ENCODE peak calls at places on chromosome 9, in ten cellular contexts. D is vagina; O is neural progenitor cell; L is HL-60; S is CD8-positive, alpha-beta T cell; B is heart left ventricle; N is pancreas; M is kidney; E is PC-3; J is WERI-Rb-1. R is an unnamed sample.

GRCh38 chr9:88742483-88742882 is 207.5 kb downstream of the NXNL2 start:
- DNase-seq in L (no peak), O (no peak), B (no peak), S (no peak), J (no peak), E (peak; percentile 70), M (peak; percentile 32), D (no peak), N (no peak), R (no peak)

GRCh38 chr9:117403403-117403811 is 11.4 kb downstream of the ASTN2 start:
- DNase-seq in B (no peak), S (no peak), O (no peak), M (no peak), J (peak; percentile 87), E (no peak), N (no peak), L (no peak), D (no peak), R (no peak)

GRCh38 chr9:137168575-137168906 is 1.3 kb downstream of the LRRC26 start:
- DNase-seq in L (peak; percentile 10), D (no peak), M (no peak), B (no peak), E (no peak), S (no peak), O (peak; percentile 35), N (no peak), J (no peak), R (no peak)

GRCh38 chr9:115930472-115930871 is 223.1 kb upstream of the PAPPA start:
- DNase-seq in D (no peak), N (no peak), J (no peak), O (no peak), M (no peak), B (no peak), S (no peak), L (no peak), E (no peak), R (no peak)

GRCh38 chr9:96135904-96136303 is 166.1 kb downstream of the HSD17B3 start:
- DNase-seq in J (no peak), D (no peak), L (no peak), N (no peak), M (no peak), B (no peak), E (no peak), O (no peak), S (no peak), R (no peak)

GRCh38 chr9:105842023-105842644 is 147.8 kb downstream of the TMEM38B start:
- DNase-seq in B (no peak), E (peak; percentile 73), J (peak; percentile 43), S (no peak), O (peak; percentile 48), N (no peak), D (no peak), M (no peak), L (peak; percentile 27), R (no peak)

GRCh38 chr9:136558373-136558772 is 12.5 kb upstream of the NOTCH1 start:
- DNase-seq in M (peak; percentile 21), N (no peak), O (no peak), B (no peak), L (peak; percentile 85), D (no peak), J (no peak), S (no peak), E (no peak), R (no peak)

GRCh38 chr9:33162721-33163311 is 4.3 kb downstream of the B4GALT1 start:
- DNase-seq in N (no peak), L (no peak), M (no peak), E (peak; percentile 46), S (no peak), B (no peak), D (peak; percentile 95), O (no peak), J (no peak), R (no peak)

GRCh38 chr9:114988962-114989599 is 58.7 kb upstream of the TNFSF8 start:
- DNase-seq in S (no peak), E (peak; percentile 80), N (no peak), M (no peak), B (no peak), L (peak; percentile 62), D (no peak), O (no peak), J (no peak), R (no peak)

GRCh38 chr9:107270580-107270979 is 12.5 kb upstream of the RAD23B start:
- DNase-seq in D (no peak), M (no peak), B (no peak), O (no peak), S (no peak), E (no peak), L (no peak), J (no peak), N (no peak), R (no peak)

GRCh38 chr9:128428644-128429504 is 8.2 kb downstream of the CERCAM start:
- DNase-seq in O (no peak), E (no peak), J (peak; percentile 28), B (no peak), S (no peak), N (no peak), D (no peak), M (no peak), L (no peak), R (no peak)

GRCh38 chr9:136762915-136763648 is 1.2 kb downstream of the LCN15 start:
- DNase-seq in S (no peak), L (no peak), B (peak; percentile 45), O (peak; percentile 93), E (peak; percentile 18), M (peak; percentile 77), D (no peak), J (peak; percentile 70), N (no peak), R (peak; percentile 27)

GRCh38 chr9:17272510-17272909 is 137.7 kb downstream of the CNTLN start:
- DNase-seq in D (no peak), N (no peak), J (no peak), E (no peak), S (no peak), L (no peak), B (no peak), M (no peak), O (no peak), R (no peak)

GRCh38 chr9:69818946-69819345 is 1.7 kb upstream of the CFAP95 start:
- DNase-seq in D (no peak), B (no peak), E (no peak), S (no peak), N (no peak), J (no peak), O (no peak), L (no peak), M (no peak), R (no peak)

GRCh38 chr9:1273859-1274258 is 223.7 kb downstream of the DMRT2 start:
- DNase-seq in J (no peak), L (no peak), B (no peak), S (no peak), E (peak; percentile 29), O (no peak), M (no peak), N (no peak), D (no peak), R (no peak)

GRCh38 chr9:133604856-133605255 is 4.3 kb downstream of the FAM163B start:
- DNase-seq in L (no peak), O (no peak), D (no peak), M (peak; percentile 62), E (no peak), N (no peak), S (no peak), J (no peak), B (no peak), R (no peak)

GRCh38 chr9:134554750-134555655 is 86.6 kb upstream of the COL5A1 start:
- DNase-seq in E (no peak), S (no peak), D (no peak), B (no peak), L (no peak), O (peak; percentile 40), M (peak; percentile 79), J (peak; percentile 95), N (no peak), R (no peak)

DNA sequence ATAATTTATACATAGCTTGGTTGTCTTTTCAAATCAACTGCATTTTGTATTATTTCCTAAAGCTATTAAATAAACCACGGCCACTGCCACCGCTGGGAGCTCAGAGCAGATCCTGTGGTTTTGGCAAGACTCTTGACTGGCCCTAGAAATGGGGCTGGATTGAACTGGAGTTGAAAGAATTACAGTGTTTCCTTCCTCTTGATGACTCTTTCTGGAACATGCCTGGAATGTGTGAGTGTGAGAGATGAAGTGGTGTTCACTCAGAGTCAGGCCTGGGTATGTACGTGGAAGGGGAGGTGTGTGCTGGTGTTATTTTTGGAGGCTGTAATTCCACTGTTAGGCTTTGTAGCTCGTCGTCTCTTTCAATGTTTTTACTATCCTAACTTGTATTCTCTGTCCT is 45.9 kb downstream of the TEK start:
- DNase-seq in B (no peak), S (no peak), M (no peak), J (no peak), D (no peak), L (no peak), O (no peak), E (peak; percentile 38), N (no peak), R (no peak)
- H3K27ac ChIP-seq in B (no peak overlapping the region), S (no peak overlapping the region), M (no peak overlapping the region), J (no peak overlapping the region), D (no peak overlapping the region), L (no peak overlapping the region), O (no peak overlapping the region), E (no peak overlapping the region), N (no peak overlapping the region), R (no peak overlapping the region)

GRCh38 chr9:83062653-83063527 is at the start of gene RASEF:
- DNase-seq in J (peak; percentile 74), O (peak; percentile 74), M (peak; percentile 89), S (no peak), N (peak; percentile 89), D (no peak), B (no peak), L (no peak), E (peak; percentile 71), R (no peak)
- TF ChIP-seq CTCF in J (peak; percentile 39), O (peak; percentile 36), M (no peak), S (no peak), N (no peak), D (no peak), B (peak; percentile 13), L (no peak), E (peak; percentile 14), R (no peak)

GRCh38 chr9:91985692-91986091 is 35.7 kb upstream of the ROR2 start:
- DNase-seq in J (no peak), N (no peak), E (no peak), B (no peak), D (no peak), L (no peak), O (no peak), M (no peak), S (no peak), R (no peak)
- H3K27ac ChIP-seq in J (no peak overlapping the region), N (no peak overlapping the region), E (no peak overlapping the region), B (no peak overlapping the region), D (no peak overlapping the region), L (no peak overlapping the region), O (no peak overlapping the region), M (no peak overlapping the region), S (no peak overlapping the region), R (no peak overlapping the region)

DNA sequence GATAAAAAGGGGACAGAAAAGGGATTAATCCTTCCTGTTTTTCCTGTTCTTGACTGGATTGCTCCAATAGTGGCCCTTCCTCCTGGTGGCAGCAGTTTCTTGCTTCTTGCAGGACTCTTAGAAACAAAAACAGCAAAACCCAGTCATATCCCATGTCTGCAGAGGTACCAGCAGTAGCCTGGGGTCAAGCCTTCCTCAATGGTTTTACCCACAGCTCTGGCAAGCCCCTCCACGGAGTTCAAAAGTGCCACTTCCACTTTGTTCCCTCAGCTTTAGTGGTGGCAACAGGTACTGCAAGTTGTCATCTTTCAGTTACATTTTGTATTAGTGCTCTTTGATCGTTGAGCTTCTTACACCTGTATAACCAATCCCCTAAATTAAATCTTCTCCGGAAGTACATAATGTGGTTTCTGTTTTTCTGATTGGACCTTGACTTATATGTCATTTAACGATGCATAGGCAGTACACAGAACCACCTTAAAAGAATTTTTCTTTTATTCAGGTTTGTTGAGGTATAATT is 8.7 kb upstream of the RANBP6 start:
- DNase-seq in B (no peak), S (no peak), N (no peak), J (peak; percentile 34), E (peak; percentile 37), M (no peak), D (no peak), O (peak; percentile 44), L (peak; percentile 41), R (no peak)
- TF ChIP-seq CTCF in B (peak; percentile 36), S (peak; percentile 55), N (peak; percentile 49), J (peak; percentile 43), E (peak; percentile 63), M (peak; percentile 36), D (no peak), O (peak; percentile 60), L (peak; percentile 47), R (peak; percentile 40)

R was measured in CD4-positive, alpha-beta T cell.